ENCODE peak calls at places on chromosomes 1 and 21, in four cellular contexts. Z is A549, O is HepG2, C is K562. J is an unnamed sample.
A peak's percentile ranks its signal among the peaks of the same experiment; 100 is the strongest.

GRCh38 chr1:64664287-64664686 is 80.6 kb upstream of the RAVER2 start:
- DNase-seq in C (no peak), O (no peak), Z (no peak), J (no peak)

GRCh38 chr1:242754061-242754648 is 229.7 kb upstream of the PLD5 start:
- DNase-seq in C (no peak), O (no peak), Z (no peak), J (no peak)

GRCh38 chr1:218953448-218953847 is 220.2 kb upstream of the LYPLAL1 start:
- DNase-seq in C (no peak), Z (no peak), O (no peak), J (no peak)

GRCh38 chr1:170267317-170267716 is 121.6 kb downstream of the NTMT2 start:
- DNase-seq in C (no peak), O (no peak), Z (no peak), J (peak; percentile 8)

GRCh38 chr1:53558916-53559315 is 99.7 kb downstream of the DMRTB1 start:
- DNase-seq in Z (no peak), C (no peak), O (no peak), J (no peak)

GRCh38 chr1:245235156-245235555 is 80.4 kb downstream of the KIF26B start:
- DNase-seq in Z (no peak), C (no peak), O (no peak), J (no peak)

GRCh38 chr1:189438808-189439207 is 1038.9 kb downstream of the BRINP3 start:
- DNase-seq in Z (no peak), C (no peak), O (no peak), J (no peak)

GRCh38 chr1:79633456-79633855 is 626.9 kb upstream of the ADGRL4 start:
- DNase-seq in C (no peak), Z (no peak), O (no peak), J (peak; percentile 83)

GRCh38 chr1:180168786-180169640 is 14.3 kb downstream of the QSOX1 start:
- DNase-seq in O (peak; percentile 43), Z (peak; percentile 82), C (peak; percentile 76), J (peak; percentile 22)

GRCh38 chr1:13681921-13682320 is 18.1 kb upstream of the PRDM2 start:
- DNase-seq in C (no peak), Z (no peak), O (no peak), J (no peak)

GRCh38 chr1:213939888-213940287 is 47.9 kb upstream of the PROX1 start:
- DNase-seq in C (no peak), Z (no peak), O (no peak), J (no peak)

GRCh38 chr1:229470406-229471043 is 36.6 kb upstream of the ACTA1 start:
- DNase-seq in C (no peak), Z (no peak), O (no peak), J (no peak)

GRCh38 chr1:108117908-108118902 is 81.9 kb downstream of the SLC25A24 start:
- DNase-seq in C (no peak), Z (no peak), O (no peak), J (peak; percentile 76)

GRCh38 chr1:154145986-154146385 is 8.9 kb downstream of the NUP210L start:
- DNase-seq in O (no peak), C (no peak), Z (no peak), J (no peak)

GRCh38 chr1:65359888-65360287 is 50.5 kb downstream of the DNAJC6 start:
- DNase-seq in C (no peak), O (peak; percentile 56), Z (no peak), J (no peak)

GRCh38 chr1:23625459-23625858 is 66.1 kb upstream of the RPL11 start:
- DNase-seq in Z (no peak), O (no peak), C (no peak), J (no peak)

GRCh38 chr1:20507248-20507563 is 745 bp downstream of the MUL1 start:
- DNase-seq in Z (no peak), C (peak; percentile 41), O (no peak), J (no peak)

GRCh38 chr1:48757363-48757762 is 19.3 kb downstream of the BEND5 start:
- DNase-seq in C (no peak), O (no peak), Z (no peak), J (no peak)

GRCh38 chr1:60449876-60450275 is 376.3 kb upstream of the C1orf87 start:
- DNase-seq in Z (no peak), C (no peak), O (no peak), J (no peak)

GRCh38 chr1:41539416-41539800 is 54.9 kb upstream of the EDN2 start:
- DNase-seq in O (no peak), Z (no peak), C (no peak), J (no peak)
- TF ChIP-seq RAD21 in O (no peak), Z (no peak), C (no peak), J (no peak)

DNA sequence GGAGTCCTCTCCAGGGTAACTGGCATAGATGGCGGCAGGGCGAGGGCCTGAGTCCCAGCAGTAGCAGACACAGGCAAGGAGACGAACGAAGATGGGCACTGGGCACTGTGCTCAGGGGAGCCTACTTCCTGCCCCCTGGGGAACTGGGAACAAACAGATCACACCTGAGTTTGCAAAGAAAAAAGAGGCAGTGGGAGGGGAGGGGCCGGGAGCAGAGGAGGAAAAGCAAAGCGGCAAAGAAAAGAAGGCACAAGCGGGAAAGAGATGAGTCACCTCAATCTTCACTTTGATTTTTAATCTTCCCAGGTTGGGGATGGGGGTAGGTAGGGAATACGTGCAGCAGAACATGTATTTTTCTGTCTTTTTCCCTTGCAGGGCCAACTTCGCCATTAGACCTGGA is 44.0 kb downstream of the ZSCAN20 start:
- DNase-seq in C (no peak), Z (no peak), O (no peak), J (no peak)
- TF ChIP-seq MAZ in C (no peak), Z (no peak), O (no peak), J (no peak)

GRCh38 chr21:37228003-37228400 is 39.1 kb downstream of the VPS26C start:
- DNase-seq in O (no peak), Z (no peak), C (no peak), J (no peak)
- TF ChIP-seq RAD21 in O (no peak), Z (no peak), C (no peak), J (no peak)

GRCh38 chr1:233114159-233114558 is 163.7 kb downstream of the NTPCR start:
- DNase-seq in C (no peak), O (no peak), Z (peak; percentile 8), J (peak; percentile 55)
- TF ChIP-seq MAZ in C (no peak), O (no peak), Z (no peak), J (no peak)

GRCh38 chr1:161261859-161262225 is 3.3 kb downstream of the PCP4L1 start:
- DNase-seq in C (no peak), Z (no peak), O (no peak), J (no peak)

GRCh38 chr1:161265305-161265704 is 6.8 kb downstream of the PCP4L1 start:
- DNase-seq in O (no peak), Z (no peak), C (no peak), J (no peak)

GRCh38 chr1:161267332-161267731 is 8.8 kb downstream of the PCP4L1 start:
- DNase-seq in C (no peak), O (no peak), Z (no peak), J (no peak)

GRCh38 chr1:161266836-161267235 is 8.3 kb downstream of the PCP4L1 start:
- DNase-seq in C (no peak), O (no peak), Z (no peak), J (no peak)

GRCh38 chr1:161266096-161266679 is 7.6 kb downstream of the PCP4L1 start:
- DNase-seq in O (no peak), C (no peak), Z (no peak), J (no peak)
- TF ChIP-seq RAD21 in O (no peak), C (no peak), Z (no peak), J (no peak)

DNA sequence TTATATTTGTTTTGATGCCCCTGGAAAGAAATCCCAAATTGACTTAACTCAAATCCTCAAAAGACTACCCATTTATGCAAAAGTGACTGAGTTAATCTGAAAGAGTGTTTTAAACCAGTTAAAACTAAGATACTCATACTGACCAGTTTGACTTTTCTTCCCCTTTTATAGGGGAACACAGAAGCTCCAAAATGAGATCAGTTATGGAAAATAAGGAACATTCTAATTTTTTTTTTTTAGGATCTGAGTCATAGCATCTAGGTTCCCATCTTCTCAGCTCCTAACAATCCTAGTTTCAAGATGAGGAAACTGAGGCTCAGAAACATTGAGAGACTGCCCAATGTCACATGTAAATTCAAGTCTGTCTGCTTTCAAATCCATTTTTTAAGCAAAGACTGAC is 231.1 kb upstream of the RUNX1 start:
- DNase-seq in C (no peak), Z (no peak), O (no peak), J (no peak)
- TF ChIP-seq MAZ in C (no peak), Z (no peak), O (no peak), J (no peak)

DNA sequence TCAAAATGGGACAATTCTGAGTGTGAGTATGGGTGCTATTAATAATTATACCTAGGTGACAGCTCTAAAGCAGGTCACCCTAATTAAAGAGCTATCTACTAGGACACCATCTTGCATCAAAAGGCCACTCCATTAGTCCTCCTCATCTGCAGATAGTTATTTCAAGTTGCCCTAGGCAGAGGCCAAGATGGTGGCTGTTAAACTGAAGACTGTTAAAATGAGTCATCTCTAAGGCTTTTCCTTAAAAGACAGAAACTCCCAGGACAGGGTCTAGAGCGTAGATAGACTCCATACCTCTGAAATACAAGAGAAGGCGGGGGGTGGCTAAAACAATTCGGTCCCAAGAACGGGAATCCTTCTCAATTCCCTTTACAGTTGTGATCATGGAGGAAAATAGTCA is 4.5 kb upstream of the ZNF697 start:
- DNase-seq in Z (no peak), O (no peak), C (no peak), J (no peak)
- TF ChIP-seq RAD21 in Z (no peak), O (no peak), C (no peak), J (no peak)

J was measured in IMR-90.